ENCODE peak calls at places on chromosomes 12 and 14, in ten cellular contexts. One of them, this sample, is unnamed.

GRCh38 chr12:110579239-110579888 is 3.8 kb downstream of the PPTC7 start:
- DNase-seq in activated B cell treated with CpG ODN at 0.5 μM for 24 hours: no peak
- DNase-seq in Panc1: no peak
- DNase-seq in heart left ventricle: no peak
- DNase-seq in coronary artery: no peak
- DNase-seq in pancreas: no peak
- DNase-seq in Peyer's patch: no peak
- DNase-seq in lung: no peak
- DNase-seq in ovary: no peak
- DNase-seq in AG04450: no peak
- DNase-seq in this sample: no peak

GRCh38 chr12:118044577-118044976 is 16.4 kb downstream of the WSB2 start:
- DNase-seq in heart left ventricle: no peak
- DNase-seq in ovary: no peak
- DNase-seq in Peyer's patch: no peak
- DNase-seq in coronary artery: no peak
- DNase-seq in Panc1: no peak
- DNase-seq in pancreas: no peak
- DNase-seq in activated B cell treated with CpG ODN at 0.5 μM for 24 hours: no peak
- DNase-seq in lung: no peak
- DNase-seq in AG04450: no peak
- DNase-seq in this sample: no peak

GRCh38 chr12:56590237-56590830 is 39.8 kb downstream of the BAZ2A start:
- DNase-seq in lung: no peak
- DNase-seq in AG04450: no peak
- DNase-seq in Peyer's patch: no peak
- DNase-seq in ovary: no peak
- DNase-seq in activated B cell treated with CpG ODN at 0.5 μM for 24 hours: no peak
- DNase-seq in Panc1: peak; percentile 20
- DNase-seq in pancreas: no peak
- DNase-seq in heart left ventricle: no peak
- DNase-seq in coronary artery: no peak
- DNase-seq in this sample: no peak

GRCh38 chr12:25438638-25439037 is 114.4 kb downstream of the LMNTD1 start:
- DNase-seq in ovary: no peak
- DNase-seq in activated B cell treated with CpG ODN at 0.5 μM for 24 hours: no peak
- DNase-seq in AG04450: no peak
- DNase-seq in Panc1: no peak
- DNase-seq in lung: no peak
- DNase-seq in heart left ventricle: no peak
- DNase-seq in pancreas: no peak
- DNase-seq in Peyer's patch: no peak
- DNase-seq in coronary artery: no peak
- DNase-seq in this sample: no peak

GRCh38 chr12:112381421-112381897 is 772 bp downstream of the HECTD4 start:
- DNase-seq in heart left ventricle: no peak
- DNase-seq in Panc1: no peak
- DNase-seq in AG04450: no peak
- DNase-seq in pancreas: peak; percentile 10
- DNase-seq in ovary: peak; percentile 43
- DNase-seq in Peyer's patch: peak; percentile 21
- DNase-seq in lung: no peak
- DNase-seq in activated B cell treated with CpG ODN at 0.5 μM for 24 hours: no peak
- DNase-seq in coronary artery: no peak
- DNase-seq in this sample: no peak

GRCh38 chr12:65817866-65818265 is 6.4 kb upstream of the HMGA2 start:
- DNase-seq in activated B cell treated with CpG ODN at 0.5 μM for 24 hours: no peak
- DNase-seq in lung: no peak
- DNase-seq in AG04450: no peak
- DNase-seq in ovary: no peak
- DNase-seq in Peyer's patch: no peak
- DNase-seq in coronary artery: no peak
- DNase-seq in Panc1: no peak
- DNase-seq in pancreas: no peak
- DNase-seq in heart left ventricle: no peak
- DNase-seq in this sample: no peak

GRCh38 chr12:13062669-13063068 is 18.5 kb downstream of the FAM234B start:
- DNase-seq in ovary: no peak
- DNase-seq in Peyer's patch: no peak
- DNase-seq in coronary artery: no peak
- DNase-seq in lung: no peak
- DNase-seq in pancreas: peak; percentile 58
- DNase-seq in AG04450: no peak
- DNase-seq in Panc1: no peak
- DNase-seq in activated B cell treated with CpG ODN at 0.5 μM for 24 hours: no peak
- DNase-seq in heart left ventricle: no peak
- DNase-seq in this sample: no peak

GRCh38 chr12:26461799-26462198 is 266.4 kb downstream of the SSPN start:
- DNase-seq in Peyer's patch: no peak
- DNase-seq in coronary artery: no peak
- DNase-seq in lung: no peak
- DNase-seq in AG04450: no peak
- DNase-seq in heart left ventricle: no peak
- DNase-seq in activated B cell treated with CpG ODN at 0.5 μM for 24 hours: no peak
- DNase-seq in pancreas: no peak
- DNase-seq in ovary: no peak
- DNase-seq in Panc1: no peak
- DNase-seq in this sample: no peak

GRCh38 chr14:68834816-68835215 is 41.9 kb upstream of the ZFP36L1 start:
- DNase-seq in AG04450: no peak
- DNase-seq in coronary artery: no peak
- DNase-seq in ovary: no peak
- DNase-seq in activated B cell treated with CpG ODN at 0.5 μM for 24 hours: no peak
- DNase-seq in lung: no peak
- DNase-seq in Panc1: no peak
- DNase-seq in pancreas: no peak
- DNase-seq in heart left ventricle: no peak
- DNase-seq in Peyer's patch: no peak
- DNase-seq in this sample: no peak
- TF ChIP-seq CTCF in AG04450: no peak
- TF ChIP-seq CTCF in coronary artery: no peak
- TF ChIP-seq CTCF in ovary: no peak
- TF ChIP-seq CTCF in activated B cell treated with CpG ODN at 0.5 μM for 24 hours: no peak
- TF ChIP-seq CTCF in lung: no peak
- TF ChIP-seq CTCF in Panc1: no peak
- TF ChIP-seq CTCF in pancreas: no peak
- TF ChIP-seq CTCF in heart left ventricle: no peak
- TF ChIP-seq CTCF in Peyer's patch: no peak
- TF ChIP-seq CTCF in this sample: no peak

GRCh38 chr12:76999157-76999556 is 66.2 kb downstream of the E2F7 start:
- DNase-seq in pancreas: no peak
- DNase-seq in heart left ventricle: no peak
- DNase-seq in Panc1: no peak
- DNase-seq in activated B cell treated with CpG ODN at 0.5 μM for 24 hours: no peak
- DNase-seq in coronary artery: no peak
- DNase-seq in AG04450: no peak
- DNase-seq in Peyer's patch: no peak
- DNase-seq in ovary: no peak
- DNase-seq in lung: no peak
- DNase-seq in this sample: no peak

GRCh38 chr12:77001181-77001758 is 64.1 kb downstream of the E2F7 start:
- DNase-seq in Peyer's patch: no peak
- DNase-seq in activated B cell treated with CpG ODN at 0.5 μM for 24 hours: no peak
- DNase-seq in lung: no peak
- DNase-seq in Panc1: no peak
- DNase-seq in ovary: no peak
- DNase-seq in AG04450: no peak
- DNase-seq in heart left ventricle: no peak
- DNase-seq in pancreas: no peak
- DNase-seq in coronary artery: no peak
- DNase-seq in this sample: no peak

GRCh38 chr12:77003961-77004360 is 61.4 kb downstream of the E2F7 start:
- DNase-seq in activated B cell treated with CpG ODN at 0.5 μM for 24 hours: no peak
- DNase-seq in AG04450: no peak
- DNase-seq in ovary: no peak
- DNase-seq in heart left ventricle: no peak
- DNase-seq in Panc1: no peak
- DNase-seq in coronary artery: no peak
- DNase-seq in Peyer's patch: no peak
- DNase-seq in lung: no peak
- DNase-seq in pancreas: no peak
- DNase-seq in this sample: no peak

GRCh38 chr12:77003244-77003643 is 62.1 kb downstream of the E2F7 start:
- DNase-seq in coronary artery: no peak
- DNase-seq in pancreas: no peak
- DNase-seq in activated B cell treated with CpG ODN at 0.5 μM for 24 hours: no peak
- DNase-seq in heart left ventricle: no peak
- DNase-seq in Panc1: no peak
- DNase-seq in ovary: no peak
- DNase-seq in AG04450: no peak
- DNase-seq in Peyer's patch: no peak
- DNase-seq in lung: no peak
- DNase-seq in this sample: no peak

GRCh38 chr12:77002382-77002781 is 63.0 kb downstream of the E2F7 start:
- DNase-seq in AG04450: no peak
- DNase-seq in Panc1: no peak
- DNase-seq in pancreas: no peak
- DNase-seq in heart left ventricle: no peak
- DNase-seq in ovary: no peak
- DNase-seq in lung: no peak
- DNase-seq in coronary artery: no peak
- DNase-seq in Peyer's patch: no peak
- DNase-seq in activated B cell treated with CpG ODN at 0.5 μM for 24 hours: no peak
- DNase-seq in this sample: no peak
- TF ChIP-seq CTCF in AG04450: no peak
- TF ChIP-seq CTCF in Panc1: no peak
- TF ChIP-seq CTCF in pancreas: no peak
- TF ChIP-seq CTCF in heart left ventricle: no peak
- TF ChIP-seq CTCF in ovary: no peak
- TF ChIP-seq CTCF in lung: no peak
- TF ChIP-seq CTCF in coronary artery: no peak
- TF ChIP-seq CTCF in Peyer's patch: no peak
- TF ChIP-seq CTCF in activated B cell treated with CpG ODN at 0.5 μM for 24 hours: no peak
- TF ChIP-seq CTCF in this sample: no peak

GRCh38 chr12:76859621-76860020 is 19.2 kb downstream of the CSRP2 start:
- DNase-seq in Panc1: no peak
- DNase-seq in coronary artery: no peak
- DNase-seq in lung: no peak
- DNase-seq in ovary: no peak
- DNase-seq in AG04450: no peak
- DNase-seq in heart left ventricle: no peak
- DNase-seq in activated B cell treated with CpG ODN at 0.5 μM for 24 hours: no peak
- DNase-seq in pancreas: no peak
- DNase-seq in Peyer's patch: no peak
- DNase-seq in this sample: no peak

GRCh38 chr12:76860301-76860700 is 18.5 kb downstream of the CSRP2 start:
- DNase-seq in Peyer's patch: no peak
- DNase-seq in heart left ventricle: no peak
- DNase-seq in coronary artery: no peak
- DNase-seq in Panc1: no peak
- DNase-seq in activated B cell treated with CpG ODN at 0.5 μM for 24 hours: no peak
- DNase-seq in AG04450: no peak
- DNase-seq in ovary: no peak
- DNase-seq in lung: no peak
- DNase-seq in pancreas: no peak
- DNase-seq in this sample: no peak

GRCh38 chr12:76855266-76855665 is 23.6 kb downstream of the CSRP2 start:
- DNase-seq in activated B cell treated with CpG ODN at 0.5 μM for 24 hours: no peak
- DNase-seq in ovary: no peak
- DNase-seq in heart left ventricle: no peak
- DNase-seq in AG04450: no peak
- DNase-seq in coronary artery: no peak
- DNase-seq in Peyer's patch: no peak
- DNase-seq in lung: no peak
- DNase-seq in pancreas: no peak
- DNase-seq in Panc1: no peak
- DNase-seq in this sample: no peak

GRCh38 chr12:76856018-76856644 is 22.7 kb downstream of the CSRP2 start:
- DNase-seq in AG04450: no peak
- DNase-seq in lung: no peak
- DNase-seq in ovary: no peak
- DNase-seq in heart left ventricle: no peak
- DNase-seq in Panc1: no peak
- DNase-seq in Peyer's patch: no peak
- DNase-seq in activated B cell treated with CpG ODN at 0.5 μM for 24 hours: no peak
- DNase-seq in coronary artery: no peak
- DNase-seq in pancreas: no peak
- DNase-seq in this sample: no peak
- TF ChIP-seq CTCF in AG04450: no peak
- TF ChIP-seq CTCF in lung: no peak
- TF ChIP-seq CTCF in ovary: no peak
- TF ChIP-seq CTCF in heart left ventricle: no peak
- TF ChIP-seq CTCF in Panc1: no peak
- TF ChIP-seq CTCF in Peyer's patch: no peak
- TF ChIP-seq CTCF in activated B cell treated with CpG ODN at 0.5 μM for 24 hours: no peak
- TF ChIP-seq CTCF in coronary artery: no peak
- TF ChIP-seq CTCF in pancreas: no peak
- TF ChIP-seq CTCF in this sample: no peak

GRCh38 chr12:14364583-14365271 is 755 bp upstream of the ATF7IP start:
- DNase-seq in Panc1: no peak
- DNase-seq in pancreas: no peak
- DNase-seq in Peyer's patch: no peak
- DNase-seq in activated B cell treated with CpG ODN at 0.5 μM for 24 hours: no peak
- DNase-seq in coronary artery: no peak
- DNase-seq in heart left ventricle: no peak
- DNase-seq in ovary: peak; percentile 25
- DNase-seq in AG04450: no peak
- DNase-seq in lung: no peak
- DNase-seq in this sample: no peak

GRCh38 chr12:14367097-14367661 is 1.7 kb downstream of the ATF7IP start:
- DNase-seq in AG04450: no peak
- DNase-seq in heart left ventricle: no peak
- DNase-seq in coronary artery: no peak
- DNase-seq in ovary: no peak
- DNase-seq in activated B cell treated with CpG ODN at 0.5 μM for 24 hours: no peak
- DNase-seq in pancreas: no peak
- DNase-seq in lung: no peak
- DNase-seq in Peyer's patch: no peak
- DNase-seq in Panc1: no peak
- DNase-seq in this sample: no peak

GRCh38 chr12:14365294-14366210 is at the start of gene ATF7IP:
- DNase-seq in activated B cell treated with CpG ODN at 0.5 μM for 24 hours: peak; percentile 89
- DNase-seq in heart left ventricle: peak; percentile 96
- DNase-seq in ovary: peak; percentile 93
- DNase-seq in AG04450: peak; percentile 94
- DNase-seq in lung: peak; percentile 96
- DNase-seq in Panc1: peak; percentile 75
- DNase-seq in pancreas: peak; percentile 94
- DNase-seq in Peyer's patch: peak; percentile 99
- DNase-seq in coronary artery: peak; percentile 96
- DNase-seq in this sample: peak; percentile 97

GRCh38 chr12:14369322-14369721 is 3.8 kb downstream of the ATF7IP start:
- DNase-seq in heart left ventricle: no peak
- DNase-seq in activated B cell treated with CpG ODN at 0.5 μM for 24 hours: no peak
- DNase-seq in Panc1: no peak
- DNase-seq in ovary: no peak
- DNase-seq in coronary artery: no peak
- DNase-seq in lung: no peak
- DNase-seq in pancreas: no peak
- DNase-seq in Peyer's patch: no peak
- DNase-seq in AG04450: no peak
- DNase-seq in this sample: no peak

DNA sequence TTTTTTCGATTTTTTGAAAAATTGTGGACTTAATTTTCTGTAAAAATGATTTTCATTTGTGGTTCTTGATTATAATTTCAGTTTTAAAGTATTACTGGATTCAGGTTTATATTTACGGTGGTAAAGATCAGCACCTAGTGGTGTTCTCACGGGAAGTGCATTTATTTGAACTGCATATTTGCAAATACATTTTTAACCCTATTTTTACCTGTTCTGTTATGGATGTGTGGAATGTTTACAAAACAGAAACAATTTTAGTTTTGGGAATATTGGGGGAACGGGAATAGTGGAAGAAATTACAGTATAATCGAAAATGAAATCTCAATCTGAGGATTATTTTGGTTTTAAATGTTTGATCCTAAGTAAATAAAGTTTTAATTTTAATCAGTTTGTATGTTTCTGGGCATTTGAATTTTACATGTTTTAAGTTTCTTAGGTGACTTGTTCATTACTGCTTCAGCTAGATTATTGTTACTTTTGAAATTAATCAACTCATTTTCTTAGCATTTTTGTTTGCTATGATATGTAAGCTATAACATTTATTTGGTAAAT is 805 bp downstream of the ATF7IP start:
- DNase-seq in AG04450: no peak
- DNase-seq in pancreas: no peak
- DNase-seq in Peyer's patch: no peak
- DNase-seq in Panc1: no peak
- DNase-seq in heart left ventricle: no peak
- DNase-seq in coronary artery: no peak
- DNase-seq in lung: no peak
- DNase-seq in activated B cell treated with CpG ODN at 0.5 μM for 24 hours: no peak
- DNase-seq in ovary: no peak
- DNase-seq in this sample: no peak
- TF ChIP-seq CTCF in AG04450: peak; percentile 19
- TF ChIP-seq CTCF in pancreas: no peak
- TF ChIP-seq CTCF in Peyer's patch: peak; percentile 29
- TF ChIP-seq CTCF in Panc1: peak; percentile 6
- TF ChIP-seq CTCF in heart left ventricle: peak; percentile 45
- TF ChIP-seq CTCF in coronary artery: no peak
- TF ChIP-seq CTCF in lung: peak; percentile 0
- TF ChIP-seq CTCF in activated B cell treated with CpG ODN at 0.5 μM for 24 hours: no peak
- TF ChIP-seq CTCF in ovary: no peak
- TF ChIP-seq CTCF in this sample: peak; percentile 47